ENCODE peak calls at places on chromosomes 12 and 14, in five cellular contexts. One of them, this sample, is unnamed.

GRCh38 chr12:122137229-122137628 is 36.8 kb downstream of the IL31 start:
- DNase-seq in fibroblast of lung: no peak
- DNase-seq in Peyer's patch: no peak
- DNase-seq in thoracic aorta: no peak
- DNase-seq in tibial artery: no peak
- DNase-seq in this sample: no peak

GRCh38 chr12:15037091-15037723 is 64.4 kb downstream of the PDE6H start:
- DNase-seq in fibroblast of lung: no peak
- DNase-seq in Peyer's patch: no peak
- DNase-seq in thoracic aorta: no peak
- DNase-seq in tibial artery: no peak
- DNase-seq in this sample: no peak

GRCh38 chr14:101820283-101820798 is 58.8 kb downstream of the PPP2R5C start:
- DNase-seq in fibroblast of lung: no peak
- DNase-seq in Peyer's patch: peak
- DNase-seq in thoracic aorta: no peak
- DNase-seq in tibial artery: no peak
- DNase-seq in this sample: no peak

GRCh38 chr12:104953323-104953722 is 4.8 kb downstream of the SLC41A2 start:
- DNase-seq in fibroblast of lung: no peak
- DNase-seq in Peyer's patch: peak
- DNase-seq in thoracic aorta: no peak
- DNase-seq in tibial artery: no peak
- DNase-seq in this sample: no peak

GRCh38 chr12:32158525-32158924 is 51.9 kb downstream of the BICD1 start:
- DNase-seq in fibroblast of lung: no peak
- DNase-seq in Peyer's patch: no peak
- DNase-seq in thoracic aorta: no peak
- DNase-seq in tibial artery: no peak
- DNase-seq in this sample: no peak

GRCh38 chr14:36524874-36525745 is 5.1 kb upstream of the NKX2-1 start:
- DNase-seq in fibroblast of lung: no peak
- DNase-seq in Peyer's patch: no peak
- DNase-seq in thoracic aorta: no peak
- DNase-seq in tibial artery: no peak
- DNase-seq in this sample: no peak

GRCh38 chr12:93197067-93197593 is 180.6 kb upstream of the NUDT4 start:
- DNase-seq in fibroblast of lung: peak
- DNase-seq in Peyer's patch: no peak
- DNase-seq in thoracic aorta: no peak
- DNase-seq in tibial artery: no peak
- DNase-seq in this sample: no peak

GRCh38 chr12:41621288-41621687 is 433.2 kb downstream of the PDZRN4 start:
- DNase-seq in fibroblast of lung: no peak
- DNase-seq in Peyer's patch: no peak
- DNase-seq in thoracic aorta: no peak
- DNase-seq in tibial artery: no peak
- DNase-seq in this sample: no peak

GRCh38 chr14:51869426-51870113 is 9.2 kb downstream of the GNG2 start:
- DNase-seq in fibroblast of lung: no peak
- DNase-seq in Peyer's patch: no peak
- DNase-seq in thoracic aorta: no peak
- DNase-seq in tibial artery: no peak
- DNase-seq in this sample: no peak

GRCh38 chr12:13000935-13001724 is 1.1 kb upstream of the HEBP1 start:
- DNase-seq in fibroblast of lung: peak
- DNase-seq in Peyer's patch: peak
- DNase-seq in thoracic aorta: no peak
- DNase-seq in tibial artery: peak
- DNase-seq in this sample: no peak

GRCh38 chr14:103416916-103417315 is 31.7 kb downstream of the MARK3 start:
- DNase-seq in fibroblast of lung: no peak
- DNase-seq in Peyer's patch: no peak
- DNase-seq in thoracic aorta: no peak
- DNase-seq in tibial artery: no peak
- DNase-seq in this sample: no peak

GRCh38 chr12:28585146-28585545 is 394.9 kb downstream of the CCDC91 start:
- DNase-seq in fibroblast of lung: no peak
- DNase-seq in Peyer's patch: no peak
- DNase-seq in thoracic aorta: no peak
- DNase-seq in tibial artery: no peak
- DNase-seq in this sample: no peak

GRCh38 chr14:23219075-23219474 is 18.7 kb upstream of the RNF212B start:
- DNase-seq in fibroblast of lung: no peak
- DNase-seq in Peyer's patch: no peak
- DNase-seq in thoracic aorta: no peak
- DNase-seq in tibial artery: no peak
- DNase-seq in this sample: no peak

GRCh38 chr12:66438601-66439000 is 136.3 kb downstream of the HELB start:
- DNase-seq in fibroblast of lung: peak
- DNase-seq in Peyer's patch: no peak
- DNase-seq in thoracic aorta: no peak
- DNase-seq in tibial artery: no peak
- DNase-seq in this sample: peak

GRCh38 chr12:25286837-25287236 is 36.1 kb upstream of the KRAS start:
- DNase-seq in fibroblast of lung: no peak
- DNase-seq in Peyer's patch: no peak
- DNase-seq in thoracic aorta: no peak
- DNase-seq in tibial artery: no peak
- DNase-seq in this sample: no peak

DNA sequence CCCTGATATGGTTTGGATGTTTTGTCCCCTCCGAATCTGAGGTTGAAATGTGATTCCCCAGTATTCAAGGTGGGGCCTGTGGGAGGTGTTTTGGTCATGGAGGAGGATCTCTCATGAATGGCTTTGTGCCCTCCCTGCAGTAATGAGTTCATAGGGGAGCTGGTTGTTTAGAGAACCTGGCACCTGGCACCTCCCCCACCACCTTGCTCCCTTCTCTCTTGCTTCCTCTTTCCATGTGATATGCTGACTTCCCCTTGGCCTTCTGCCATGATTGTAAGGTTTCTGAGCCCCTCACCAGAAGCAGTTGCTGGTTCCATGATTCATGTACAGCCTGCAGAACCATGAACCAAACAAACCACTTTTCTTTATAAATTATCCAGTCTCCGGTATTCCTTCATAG is 32.6 kb downstream of the CD163L1 start:
- DNase-seq in fibroblast of lung: no peak
- DNase-seq in Peyer's patch: no peak
- DNase-seq in thoracic aorta: no peak
- DNase-seq in tibial artery: no peak
- DNase-seq in this sample: no peak
- H3K4me3 ChIP-seq in fibroblast of lung: no peak
- H3K4me3 ChIP-seq in Peyer's patch: no peak
- H3K4me3 ChIP-seq in thoracic aorta: no peak
- H3K4me3 ChIP-seq in tibial artery: no peak
- H3K4me3 ChIP-seq in this sample: no peak

GRCh38 chr12:48969847-48970701 is 1.5 kb downstream of the WNT10B start:
- DNase-seq in fibroblast of lung: peak
- DNase-seq in Peyer's patch: no peak
- DNase-seq in thoracic aorta: no peak
- DNase-seq in tibial artery: no peak
- DNase-seq in this sample: no peak
- TF ChIP-seq CTCF in fibroblast of lung: no peak
- TF ChIP-seq CTCF in Peyer's patch: no peak
- TF ChIP-seq CTCF in thoracic aorta: no peak
- TF ChIP-seq CTCF in tibial artery: no peak
- TF ChIP-seq CTCF in this sample: no peak

GRCh38 chr12:100715976-100716657 is 78.5 kb upstream of the ANO4 start:
- DNase-seq in fibroblast of lung: no peak
- DNase-seq in Peyer's patch: no peak
- DNase-seq in thoracic aorta: no peak
- DNase-seq in tibial artery: no peak
- DNase-seq in this sample: no peak
- H3K4me3 ChIP-seq in fibroblast of lung: no peak
- H3K4me3 ChIP-seq in Peyer's patch: no peak
- H3K4me3 ChIP-seq in thoracic aorta: no peak
- H3K4me3 ChIP-seq in tibial artery: no peak
- H3K4me3 ChIP-seq in this sample: no peak

GRCh38 chr14:105659935-105660527 is 133.6 kb downstream of the TMEM121 start:
- DNase-seq in fibroblast of lung: no peak
- DNase-seq in Peyer's patch: no peak
- DNase-seq in thoracic aorta: no peak
- DNase-seq in tibial artery: peak
- DNase-seq in this sample: no peak
- TF ChIP-seq CTCF in fibroblast of lung: no peak
- TF ChIP-seq CTCF in Peyer's patch: no peak
- TF ChIP-seq CTCF in thoracic aorta: no peak
- TF ChIP-seq CTCF in tibial artery: no peak
- TF ChIP-seq CTCF in this sample: no peak

DNA sequence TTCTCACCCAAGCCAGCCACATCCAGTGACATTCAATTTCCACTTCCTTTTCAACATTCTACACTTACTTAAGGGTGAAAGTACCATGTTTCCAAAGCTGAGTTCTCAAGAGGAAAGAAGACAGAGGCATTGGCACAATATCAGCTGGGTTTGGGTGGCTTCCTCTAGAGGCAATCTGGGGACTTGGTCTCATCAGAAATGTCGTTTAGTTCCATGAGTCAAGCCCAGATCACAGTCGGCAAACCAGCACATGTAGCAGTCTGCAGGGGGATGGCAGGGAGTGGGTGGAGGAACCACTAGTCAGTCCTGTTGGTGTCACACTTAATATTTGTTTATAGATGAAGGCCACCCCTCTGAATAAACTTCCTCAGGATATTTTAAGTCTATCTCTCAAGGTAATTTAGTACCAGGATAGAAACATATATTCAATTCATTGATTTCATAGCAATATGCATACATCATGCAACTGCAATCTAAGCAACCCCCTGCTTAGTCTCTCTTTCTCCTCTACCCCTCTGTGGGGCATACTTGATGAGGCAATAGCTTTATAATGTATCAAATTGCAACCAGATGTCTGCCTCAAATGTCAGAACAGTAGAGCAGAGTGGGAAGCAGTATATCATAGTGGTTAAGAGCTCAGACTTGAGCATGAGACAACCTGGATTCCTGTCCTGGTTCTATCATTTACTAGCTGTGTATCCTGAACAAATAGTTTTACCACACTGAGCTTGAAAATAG is 3.0 kb downstream of the SRRM4 start:
- DNase-seq in fibroblast of lung: no peak
- DNase-seq in Peyer's patch: no peak
- DNase-seq in thoracic aorta: no peak
- DNase-seq in tibial artery: no peak
- DNase-seq in this sample: no peak
- H3K4me3 ChIP-seq in fibroblast of lung: no peak
- H3K4me3 ChIP-seq in Peyer's patch: no peak
- H3K4me3 ChIP-seq in thoracic aorta: no peak
- H3K4me3 ChIP-seq in tibial artery: no peak
- H3K4me3 ChIP-seq in this sample: no peak

GRCh38 chr12:113005759-113006158 is 27.4 kb downstream of the OAS2 start:
- DNase-seq in fibroblast of lung: no peak
- DNase-seq in Peyer's patch: peak
- DNase-seq in thoracic aorta: no peak
- DNase-seq in tibial artery: no peak
- DNase-seq in this sample: no peak
- TF ChIP-seq CTCF in fibroblast of lung: no peak
- TF ChIP-seq CTCF in Peyer's patch: no peak
- TF ChIP-seq CTCF in thoracic aorta: no peak
- TF ChIP-seq CTCF in tibial artery: no peak
- TF ChIP-seq CTCF in this sample: peak

DNA sequence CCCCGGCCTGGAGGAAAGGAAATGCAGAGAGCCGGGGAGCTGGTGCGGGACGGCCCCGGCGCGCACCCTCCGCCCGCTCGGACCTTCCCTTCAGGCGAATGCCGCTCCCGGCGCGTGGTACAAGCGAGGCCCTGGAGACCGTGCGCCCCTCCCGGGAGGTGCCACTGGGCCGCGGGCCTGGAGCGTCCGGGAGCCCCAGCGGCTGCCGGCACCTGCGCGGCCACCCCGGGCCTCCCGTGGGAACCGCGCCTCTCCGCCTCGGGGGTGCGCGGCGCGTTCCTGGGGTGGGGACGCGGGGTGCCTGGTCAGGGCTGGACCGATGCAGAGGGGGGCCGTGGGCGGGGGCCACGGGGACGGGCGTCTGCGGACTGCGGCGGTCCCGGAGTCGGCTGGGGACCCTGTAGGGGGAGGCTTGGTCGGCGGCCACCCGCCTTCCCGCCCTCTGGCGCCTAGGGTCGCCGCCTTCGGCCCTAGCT is 518 bp downstream of the PAPLN start:
- DNase-seq in fibroblast of lung: no peak
- DNase-seq in Peyer's patch: no peak
- DNase-seq in thoracic aorta: no peak
- DNase-seq in tibial artery: no peak
- DNase-seq in this sample: no peak
- H3K4me3 ChIP-seq in fibroblast of lung: peak
- H3K4me3 ChIP-seq in Peyer's patch: peak
- H3K4me3 ChIP-seq in thoracic aorta: peak
- H3K4me3 ChIP-seq in tibial artery: peak
- H3K4me3 ChIP-seq in this sample: peak

This sample was measured in astrocyte of the cerebellum.